ENCODE peak calls at places on chromosome 11, in nine cellular contexts. Q is T follicular helper cell, I is lower leg skin, X is cardiac fibroblast, S is iris pigment epithelial cell, R is progenitor cell of endocrine pancreas, B is breast epithelium, F is kidney, J is heart left ventricle. Z is an unnamed sample.

GRCh38 chr11:62707277-62707771 is at the start of the genes BSCL2 and GNG3:
- DNase-seq in Q (no peak), R (no peak), F (no peak), B (no peak), X (no peak), J (no peak), I (no peak), S (no peak), Z (no peak)

GRCh38 chr11:115247404-115247803 is 256.8 kb downstream of the CADM1 start:
- DNase-seq in I (no peak), F (no peak), Q (no peak), X (no peak), J (no peak), R (no peak), S (peak; percentile 22), B (no peak), Z (no peak)

GRCh38 chr11:43021466-43021865 is 290.3 kb upstream of the API5 start:
- DNase-seq in B (no peak), X (no peak), S (no peak), F (no peak), R (no peak), Q (no peak), I (no peak), J (no peak), Z (no peak)

GRCh38 chr11:77448269-77448668 is 25.6 kb downstream of the PAK1 start:
- DNase-seq in B (no peak), S (no peak), Q (no peak), F (no peak), R (no peak), X (no peak), I (no peak), J (no peak), Z (no peak)

GRCh38 chr11:120858740-120859139 is 165.2 kb upstream of the TBCEL start:
- DNase-seq in X (peak; percentile 25), S (peak; percentile 25), R (no peak), Q (no peak), J (no peak), I (no peak), F (no peak), B (no peak), Z (no peak)

GRCh38 chr11:22459053-22459452 is 120.9 kb downstream of the SLC17A6 start:
- DNase-seq in X (peak; percentile 38), R (no peak), I (no peak), J (no peak), F (no peak), Q (no peak), S (peak; percentile 90), B (no peak), Z (no peak)

GRCh38 chr11:134032031-134032430 is 36.8 kb upstream of the JAM3 start:
- DNase-seq in F (no peak), X (no peak), S (no peak), I (no peak), J (no peak), Q (no peak), B (no peak), R (no peak), Z (no peak)

GRCh38 chr11:124873980-124874379 is 8.7 kb downstream of the ROBO3 start:
- DNase-seq in J (peak; percentile 14), R (no peak), B (no peak), X (no peak), F (no peak), Q (no peak), I (peak; percentile 64), S (no peak), Z (no peak)